ENCODE peak calls at places on chromosomes 13 and 19, in seven cellular contexts. One of them, this sample, is unnamed. For H3K4me1, the result is how much of the 10 kb centered on the place peaks cover.

GRCh38 chr13:40094056-40094455 is 438.6 kb downstream of the COG6 start:
- DNase-seq in HCT116: no peak
- DNase-seq in IMR-90: no peak
- DNase-seq in A549: no peak
- DNase-seq in heart left ventricle: no peak
- DNase-seq in right lobe of liver: no peak
- DNase-seq in gastrocnemius medialis: no peak
- DNase-seq in this sample: no peak

GRCh38 chr19:9917322-9917721 is 19.0 kb downstream of the OLFM2 start:
- DNase-seq in HCT116: peak
- DNase-seq in IMR-90: peak
- DNase-seq in A549: peak
- DNase-seq in heart left ventricle: peak
- DNase-seq in right lobe of liver: no peak
- DNase-seq in gastrocnemius medialis: no peak
- DNase-seq in this sample: peak

GRCh38 chr19:29550896-29551295 is 25.1 kb downstream of the VSTM2B start:
- DNase-seq in HCT116: no peak
- DNase-seq in IMR-90: no peak
- DNase-seq in A549: no peak
- DNase-seq in heart left ventricle: no peak
- DNase-seq in right lobe of liver: no peak
- DNase-seq in gastrocnemius medialis: no peak
- DNase-seq in this sample: no peak

GRCh38 chr13:82672248-82672647 is 1210.0 kb downstream of the SLITRK1 start:
- DNase-seq in HCT116: no peak
- DNase-seq in IMR-90: no peak
- DNase-seq in A549: no peak
- DNase-seq in heart left ventricle: no peak
- DNase-seq in right lobe of liver: no peak
- DNase-seq in gastrocnemius medialis: no peak
- DNase-seq in this sample: no peak

GRCh38 chr13:23325191-23325590 is 108.3 kb downstream of the SACS start:
- DNase-seq in HCT116: no peak
- DNase-seq in IMR-90: no peak
- DNase-seq in A549: no peak
- DNase-seq in heart left ventricle: no peak
- DNase-seq in right lobe of liver: no peak
- DNase-seq in gastrocnemius medialis: no peak
- DNase-seq in this sample: no peak

GRCh38 chr19:8147579-8147978 is 1.8 kb downstream of the FBN3 start:
- DNase-seq in HCT116: no peak
- DNase-seq in IMR-90: no peak
- DNase-seq in A549: no peak
- DNase-seq in heart left ventricle: no peak
- DNase-seq in right lobe of liver: no peak
- DNase-seq in gastrocnemius medialis: no peak
- DNase-seq in this sample: peak

GRCh38 chr13:76383671-76384461 is 502.3 kb downstream of the KCTD12 start:
- DNase-seq in HCT116: no peak
- DNase-seq in IMR-90: peak
- DNase-seq in A549: no peak
- DNase-seq in heart left ventricle: peak
- DNase-seq in right lobe of liver: no peak
- DNase-seq in gastrocnemius medialis: peak
- DNase-seq in this sample: no peak

GRCh38 chr13:30091035-30091434 is 216.3 kb downstream of the KATNAL1 start:
- DNase-seq in HCT116: no peak
- DNase-seq in IMR-90: no peak
- DNase-seq in A549: no peak
- DNase-seq in heart left ventricle: no peak
- DNase-seq in right lobe of liver: no peak
- DNase-seq in gastrocnemius medialis: no peak
- DNase-seq in this sample: peak

GRCh38 chr13:106182404-106182803 is 353.1 kb downstream of the EFNB2 start:
- DNase-seq in HCT116: peak
- DNase-seq in IMR-90: peak
- DNase-seq in A549: no peak
- DNase-seq in heart left ventricle: no peak
- DNase-seq in right lobe of liver: no peak
- DNase-seq in gastrocnemius medialis: no peak
- DNase-seq in this sample: no peak

GRCh38 chr19:17764348-17764747 is 13.1 kb downstream of the FCHO1 start:
- DNase-seq in HCT116: no peak
- DNase-seq in IMR-90: no peak
- DNase-seq in A549: no peak
- DNase-seq in heart left ventricle: no peak
- DNase-seq in right lobe of liver: no peak
- DNase-seq in gastrocnemius medialis: no peak
- DNase-seq in this sample: no peak

GRCh38 chr19:46616631-46617322 is 8.1 kb downstream of the PTGIR start:
- DNase-seq in HCT116: peak
- DNase-seq in IMR-90: peak
- DNase-seq in A549: peak
- DNase-seq in heart left ventricle: peak
- DNase-seq in right lobe of liver: peak
- DNase-seq in gastrocnemius medialis: no peak
- DNase-seq in this sample: peak

GRCh38 chr19:46617566-46618079 is 7.3 kb downstream of the PTGIR start:
- DNase-seq in HCT116: no peak
- DNase-seq in IMR-90: no peak
- DNase-seq in A549: no peak
- DNase-seq in heart left ventricle: no peak
- DNase-seq in right lobe of liver: no peak
- DNase-seq in gastrocnemius medialis: no peak
- DNase-seq in this sample: no peak

GRCh38 chr19:46620267-46620666 is 4.6 kb downstream of the PTGIR start:
- DNase-seq in HCT116: no peak
- DNase-seq in IMR-90: no peak
- DNase-seq in A549: no peak
- DNase-seq in heart left ventricle: no peak
- DNase-seq in right lobe of liver: no peak
- DNase-seq in gastrocnemius medialis: no peak
- DNase-seq in this sample: no peak

GRCh38 chr19:46620716-46621115 is 4.2 kb downstream of the PTGIR start:
- DNase-seq in HCT116: no peak
- DNase-seq in IMR-90: peak
- DNase-seq in A549: no peak
- DNase-seq in heart left ventricle: no peak
- DNase-seq in right lobe of liver: no peak
- DNase-seq in gastrocnemius medialis: no peak
- DNase-seq in this sample: no peak

DNA sequence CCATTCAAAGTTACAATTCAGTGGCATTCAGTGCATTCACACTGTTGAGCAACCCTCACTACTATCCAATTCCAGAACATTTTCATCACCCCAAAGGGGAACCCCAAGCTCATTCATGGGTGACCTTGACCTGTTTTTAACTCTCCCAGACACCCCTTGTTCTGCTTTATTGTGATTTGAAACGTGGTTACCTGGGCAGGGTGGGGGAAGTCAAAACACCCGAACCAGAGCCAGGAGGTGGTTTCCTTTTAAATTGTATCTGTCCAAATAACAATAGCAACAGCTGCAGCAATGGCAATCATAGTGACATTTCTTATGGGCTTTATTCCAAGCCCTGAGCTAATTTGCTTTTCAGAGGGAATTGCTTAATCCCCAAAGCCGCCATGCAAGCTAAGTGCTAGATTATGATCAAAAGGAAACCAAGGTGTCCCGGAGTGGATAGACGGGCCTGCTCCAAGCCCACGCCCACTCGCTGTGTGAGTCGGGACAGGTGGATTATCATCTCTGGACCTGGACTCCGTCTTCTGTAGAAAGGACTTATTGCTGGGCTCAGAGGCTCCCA is 6.1 kb downstream of the PTGIR start:
- DNase-seq in HCT116: no peak
- DNase-seq in IMR-90: peak
- DNase-seq in A549: no peak
- DNase-seq in heart left ventricle: no peak
- DNase-seq in right lobe of liver: no peak
- DNase-seq in gastrocnemius medialis: no peak
- DNase-seq in this sample: no peak
- H3K4me1 ChIP-seq in HCT116: under half
- H3K4me1 ChIP-seq in IMR-90: under half
- H3K4me1 ChIP-seq in A549: under half
- H3K4me1 ChIP-seq in heart left ventricle: under half
- H3K4me1 ChIP-seq in right lobe of liver: under half
- H3K4me1 ChIP-seq in gastrocnemius medialis: under half
- H3K4me1 ChIP-seq in this sample: under half

GRCh38 chr13:112703449-112703848 is 13.6 kb downstream of the ATP11A start:
- DNase-seq in HCT116: no peak
- DNase-seq in IMR-90: no peak
- DNase-seq in A549: no peak
- DNase-seq in heart left ventricle: no peak
- DNase-seq in right lobe of liver: no peak
- DNase-seq in gastrocnemius medialis: no peak
- DNase-seq in this sample: no peak
- TF ChIP-seq POLR2A in HCT116: no peak
- TF ChIP-seq POLR2A in IMR-90: no peak
- TF ChIP-seq POLR2A in A549: no peak
- TF ChIP-seq POLR2A in heart left ventricle: no peak
- TF ChIP-seq POLR2A in right lobe of liver: no peak
- TF ChIP-seq POLR2A in gastrocnemius medialis: no peak
- TF ChIP-seq POLR2A in this sample: no peak

GRCh38 chr13:48975926-48976676 is 389 bp downstream of the FNDC3A start:
- DNase-seq in HCT116: peak
- DNase-seq in IMR-90: peak
- DNase-seq in A549: peak
- DNase-seq in heart left ventricle: peak
- DNase-seq in right lobe of liver: peak
- DNase-seq in gastrocnemius medialis: peak
- DNase-seq in this sample: peak

GRCh38 chr13:48976677-48977625 is 1.2 kb downstream of the FNDC3A start:
- DNase-seq in HCT116: no peak
- DNase-seq in IMR-90: no peak
- DNase-seq in A549: no peak
- DNase-seq in heart left ventricle: no peak
- DNase-seq in right lobe of liver: no peak
- DNase-seq in gastrocnemius medialis: peak
- DNase-seq in this sample: peak

GRCh38 chr13:48978942-48979601 is 3.4 kb downstream of the FNDC3A start:
- DNase-seq in HCT116: no peak
- DNase-seq in IMR-90: no peak
- DNase-seq in A549: no peak
- DNase-seq in heart left ventricle: no peak
- DNase-seq in right lobe of liver: no peak
- DNase-seq in gastrocnemius medialis: no peak
- DNase-seq in this sample: no peak

GRCh38 chr13:48979892-48980291 is 4.2 kb downstream of the FNDC3A start:
- DNase-seq in HCT116: no peak
- DNase-seq in IMR-90: no peak
- DNase-seq in A549: no peak
- DNase-seq in heart left ventricle: no peak
- DNase-seq in right lobe of liver: no peak
- DNase-seq in gastrocnemius medialis: no peak
- DNase-seq in this sample: no peak

DNA sequence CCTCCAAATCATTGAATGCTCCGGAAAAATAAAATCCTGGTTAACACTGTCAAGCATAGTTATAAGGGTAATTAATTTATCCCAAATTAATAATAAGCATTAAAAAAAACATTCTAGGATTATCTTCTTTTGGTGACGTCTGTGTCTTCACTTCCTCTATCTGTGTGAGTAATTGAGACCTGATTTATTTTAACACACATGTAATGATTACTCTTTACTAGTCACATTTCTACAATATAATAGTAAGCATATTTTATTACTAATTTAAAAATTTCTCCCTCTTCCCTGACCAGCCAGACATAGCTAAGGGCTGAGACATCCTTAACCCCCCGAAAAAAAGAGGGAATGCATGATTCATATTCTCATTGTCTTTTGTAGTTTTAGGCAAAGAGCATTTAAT is 2.3 kb downstream of the FNDC3A start:
- DNase-seq in HCT116: no peak
- DNase-seq in IMR-90: peak
- DNase-seq in A549: no peak
- DNase-seq in heart left ventricle: no peak
- DNase-seq in right lobe of liver: no peak
- DNase-seq in gastrocnemius medialis: no peak
- DNase-seq in this sample: no peak
- H3K4me1 ChIP-seq in HCT116: under half
- H3K4me1 ChIP-seq in IMR-90: under half
- H3K4me1 ChIP-seq in A549: under half
- H3K4me1 ChIP-seq in heart left ventricle: under half
- H3K4me1 ChIP-seq in right lobe of liver: under half
- H3K4me1 ChIP-seq in gastrocnemius medialis: under half
- H3K4me1 ChIP-seq in this sample: under half

GRCh38 chr19:13118424-13119193 is 545 bp downstream of the NACC1 start:
- DNase-seq in HCT116: no peak
- DNase-seq in IMR-90: peak
- DNase-seq in A549: peak
- DNase-seq in heart left ventricle: peak
- DNase-seq in right lobe of liver: peak
- DNase-seq in gastrocnemius medialis: peak
- DNase-seq in this sample: peak

GRCh38 chr19:13119654-13120053 is 1.6 kb downstream of the NACC1 start:
- DNase-seq in HCT116: no peak
- DNase-seq in IMR-90: no peak
- DNase-seq in A549: no peak
- DNase-seq in heart left ventricle: no peak
- DNase-seq in right lobe of liver: no peak
- DNase-seq in gastrocnemius medialis: no peak
- DNase-seq in this sample: no peak

GRCh38 chr19:13117176-13117771 is 734 bp upstream of the TRMT1 start:
- DNase-seq in HCT116: peak
- DNase-seq in IMR-90: no peak
- DNase-seq in A549: no peak
- DNase-seq in heart left ventricle: no peak
- DNase-seq in right lobe of liver: no peak
- DNase-seq in gastrocnemius medialis: no peak
- DNase-seq in this sample: no peak

GRCh38 chr19:13116282-13117175 is at the start of gene TRMT1:
- DNase-seq in HCT116: peak
- DNase-seq in IMR-90: peak
- DNase-seq in A549: peak
- DNase-seq in heart left ventricle: peak
- DNase-seq in right lobe of liver: peak
- DNase-seq in gastrocnemius medialis: peak
- DNase-seq in this sample: peak

DNA sequence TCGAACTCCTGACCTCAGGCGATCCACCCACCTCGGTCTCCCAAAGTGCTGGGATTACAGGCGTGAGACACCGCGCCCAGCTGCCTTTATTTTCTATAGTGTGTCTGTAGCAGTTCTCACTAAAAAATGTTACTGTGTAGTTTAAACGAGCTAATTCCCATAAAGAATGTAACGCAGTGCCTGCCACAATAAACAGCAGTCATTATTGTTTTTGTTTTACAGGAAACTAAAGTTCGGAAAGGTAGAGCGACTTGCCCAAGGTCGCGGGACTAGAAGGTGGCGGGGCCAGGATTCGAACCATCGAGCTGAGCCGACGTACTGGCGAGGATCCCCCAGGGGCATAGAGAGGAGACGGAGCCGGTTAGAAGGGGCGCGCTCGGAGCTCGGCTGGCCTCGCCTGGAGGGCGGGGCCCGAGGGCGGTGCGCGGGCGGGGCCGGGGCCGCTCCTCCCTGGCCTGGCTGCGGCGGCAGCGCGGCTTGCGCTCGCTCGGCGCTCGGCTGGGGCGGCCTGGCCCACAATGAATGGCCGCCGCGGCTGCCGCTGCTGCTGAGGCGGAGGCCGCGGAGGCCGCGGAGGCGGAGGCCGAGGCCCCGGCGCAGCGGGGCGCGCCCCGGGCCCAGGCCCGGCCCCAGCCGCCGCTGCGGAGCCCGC is at the start of gene NACC1:
- DNase-seq in HCT116: peak
- DNase-seq in IMR-90: peak
- DNase-seq in A549: peak
- DNase-seq in heart left ventricle: peak
- DNase-seq in right lobe of liver: peak
- DNase-seq in gastrocnemius medialis: peak
- DNase-seq in this sample: peak
- TF ChIP-seq POLR2A in HCT116: no peak
- TF ChIP-seq POLR2A in IMR-90: no peak
- TF ChIP-seq POLR2A in A549: no peak
- TF ChIP-seq POLR2A in heart left ventricle: no peak
- TF ChIP-seq POLR2A in right lobe of liver: no peak
- TF ChIP-seq POLR2A in gastrocnemius medialis: no peak
- TF ChIP-seq POLR2A in this sample: peak